ENCODE peak calls at places on chromosomes 13 and 19, in four cellular contexts. Y, L, K and W are unnamed samples.

GRCh38 chr19:29837448-29837961 is 25.7 kb downstream of the CCNE1 start:
- DNase-seq in Y (no peak), L (no peak), K (no peak), W (no peak)

GRCh38 chr13:21583496-21583895 is 20.5 kb downstream of the MICU2 start:
- DNase-seq in K (peak), L (no peak), Y (no peak), W (no peak)

GRCh38 chr19:7471696-7472620 is 16.9 kb downstream of the PEX11G start:
- DNase-seq in K (no peak), L (no peak), Y (no peak), W (no peak)

GRCh38 chr19:30008169-30008568 is 66.1 kb downstream of the URI1 start:
- DNase-seq in Y (no peak), K (no peak), L (no peak), W (no peak)

GRCh38 chr19:51259348-51260245 is 8.7 kb downstream of the SIGLECL1 start:
- DNase-seq in K (peak), Y (peak), L (no peak), W (no peak)

GRCh38 chr13:43388282-43389034 is 365.1 kb downstream of the DNAJC15 start:
- DNase-seq in K (no peak), Y (no peak), L (no peak), W (no peak)

GRCh38 chr13:101455863-101456262 is 3.4 kb downstream of the ITGBL1 start:
- DNase-seq in L (no peak), K (no peak), Y (no peak), W (no peak)

GRCh38 chr13:29540799-29541198 is 54.7 kb downstream of the SLC7A1 start:
- DNase-seq in K (no peak), L (no peak), Y (no peak), W (no peak)

GRCh38 chr19:11019824-11020223 is 59.0 kb downstream of the SMARCA4 start:
- DNase-seq in L (no peak), K (no peak), Y (no peak), W (no peak)

GRCh38 chr19:34633806-34634205 is 43.2 kb downstream of the SCGB2B2 start:
- DNase-seq in Y (no peak), L (no peak), K (peak), W (no peak)

GRCh38 chr19:6802336-6803035 is 30.0 kb downstream of the VAV1 start:
- DNase-seq in Y (no peak), L (no peak), K (no peak), W (no peak)

GRCh38 chr19:1441677-1442438 is 3.7 kb downstream of the RPS15 start:
- DNase-seq in K (no peak), L (no peak), Y (no peak), W (no peak)

GRCh38 chr13:73984949-73985691 is 149.1 kb downstream of the KLF12 start:
- DNase-seq in Y (no peak), K (no peak), L (no peak), W (no peak)

GRCh38 chr13:66154354-66154753 is 1075.8 kb downstream of the PCDH9 start:
- DNase-seq in Y (no peak), L (no peak), K (no peak), W (no peak)

GRCh38 chr13:48252176-48252575 is 19.2 kb downstream of the ITM2B start:
- DNase-seq in L (no peak), K (no peak), Y (no peak), W (no peak)

GRCh38 chr19:49272204-49272603 is 52.8 kb downstream of the SLC6A16 start:
- DNase-seq in K (no peak), Y (no peak), L (no peak), W (no peak)

GRCh38 chr13:113862191-113862765 is 1.6 kb downstream of the GAS6 start:
- DNase-seq in Y (no peak), L (peak), K (no peak), W (no peak)

GRCh38 chr19:29785955-29786589 is 25.7 kb upstream of the CCNE1 start:
- DNase-seq in L (no peak), K (no peak), Y (no peak), W (peak)

GRCh38 chr19:2261438-2262172 is 5.4 kb upstream of the JSRP1 start:
- DNase-seq in Y (no peak), K (no peak), L (no peak), W (peak)

GRCh38 chr13:21076265-21076653 is 14.9 kb upstream of the LATS2 start:
- DNase-seq in Y (no peak), L (no peak), K (no peak), W (no peak)

GRCh38 chr19:42281175-42282035 is 12.4 kb downstream of the CIC start:
- DNase-seq in Y (peak), K (peak), L (peak), W (peak)

GRCh38 chr13:64154514-64154913 is 2738.9 kb upstream of the PCDH20 start:
- DNase-seq in K (no peak), L (no peak), Y (no peak), W (no peak)

GRCh38 chr19:58372311-58373133 is 8.3 kb downstream of the ZNF837 start:
- DNase-seq in L (no peak), Y (no peak), K (no peak), W (peak)

GRCh38 chr19:41907994-41908615 is 20.1 kb downstream of the ERFL start:
- DNase-seq in K (no peak), Y (no peak), L (no peak), W (no peak)

GRCh38 chr19:3849092-3849491 is 19.7 kb downstream of the ZFR2 start:
- DNase-seq in Y (no peak), K (peak), L (no peak), W (no peak)

GRCh38 chr19:18460313-18460712 is 22.4 kb upstream of the ISYNA1 start:
- DNase-seq in L (no peak), K (no peak), Y (no peak), W (no peak)

GRCh38 chr13:62643007-62643483 is 1227.4 kb upstream of the PCDH20 start:
- DNase-seq in K (peak), L (no peak), Y (no peak), W (no peak)

GRCh38 chr13:50080158-50080855 is 65.1 kb downstream of the KCNRG start:
- DNase-seq in Y (peak), K (peak), L (peak), W (no peak)

GRCh38 chr13:102960959-102961358 is 105.3 kb downstream of the SLC10A2 start:
- DNase-seq in Y (no peak), L (no peak), K (no peak), W (no peak)

GRCh38 chr13:23466144-23467002 is 32.9 kb upstream of the SACS start:
- DNase-seq in Y (peak), K (peak), L (peak), W (peak)

GRCh38 chr13:38537026-38537425 is 149.9 kb upstream of the FREM2 start:
- DNase-seq in Y (no peak), K (no peak), L (no peak), W (no peak)

GRCh38 chr13:24834902-24835510 is 71.0 kb downstream of the RNF17 start:
- DNase-seq in L (no peak), K (no peak), Y (no peak), W (no peak)

GRCh38 chr13:80778302-80778701 is 437.4 kb upstream of the SPRY2 start:
- DNase-seq in L (no peak), K (no peak), Y (no peak), W (no peak)